ENCODE peak calls at places on chromosomes 12 and 14, in eight cellular contexts. One of them, this sample, is unnamed.

GRCh38 chr14:63204407-63205280 is at the start of gene RHOJ:
- ATAC-seq in A549: peak; percentile 26
- ATAC-seq in heart left ventricle: peak; percentile 17
- ATAC-seq in HCT116: no peak
- ATAC-seq in GM12878: no peak
- ATAC-seq in right lobe of liver: peak; percentile 10
- ATAC-seq in HepG2: peak; percentile 50
- ATAC-seq in IMR-90: peak; percentile 37
- ATAC-seq in this sample: peak; percentile 7

GRCh38 chr12:124294686-124295315 is at the start of gene RFLNA:
- ATAC-seq in A549: peak; percentile 52
- ATAC-seq in heart left ventricle: peak; percentile 29
- ATAC-seq in GM12878: no peak
- ATAC-seq in IMR-90: peak; percentile 85
- ATAC-seq in right lobe of liver: peak; percentile 33
- ATAC-seq in HCT116: peak; percentile 72
- ATAC-seq in HepG2: no peak
- ATAC-seq in this sample: peak; percentile 62

GRCh38 chr14:100076133-100076532 is 10.9 kb downstream of the EVL start:
- ATAC-seq in IMR-90: peak; percentile 35
- ATAC-seq in HepG2: peak; percentile 83
- ATAC-seq in heart left ventricle: peak; percentile 55
- ATAC-seq in right lobe of liver: peak; percentile 57
- ATAC-seq in HCT116: peak; percentile 84
- ATAC-seq in A549: peak; percentile 90
- ATAC-seq in GM12878: peak; percentile 77
- ATAC-seq in this sample: peak; percentile 18

GRCh38 chr14:99077076-99077843 is 194.7 kb downstream of the BCL11B start:
- ATAC-seq in IMR-90: no peak
- ATAC-seq in A549: no peak
- ATAC-seq in right lobe of liver: no peak
- ATAC-seq in heart left ventricle: no peak
- ATAC-seq in HepG2: no peak
- ATAC-seq in GM12878: no peak
- ATAC-seq in HCT116: no peak
- ATAC-seq in this sample: no peak

GRCh38 chr12:96155181-96155580 is 39.0 kb upstream of the ELK3 start:
- ATAC-seq in GM12878: no peak
- ATAC-seq in HepG2: no peak
- ATAC-seq in right lobe of liver: no peak
- ATAC-seq in A549: no peak
- ATAC-seq in HCT116: no peak
- ATAC-seq in IMR-90: no peak
- ATAC-seq in heart left ventricle: no peak
- ATAC-seq in this sample: no peak

GRCh38 chr14:72450473-72451044 is 443.3 kb downstream of the DPF3 start:
- ATAC-seq in HCT116: no peak
- ATAC-seq in A549: no peak
- ATAC-seq in right lobe of liver: peak; percentile 14
- ATAC-seq in HepG2: no peak
- ATAC-seq in heart left ventricle: no peak
- ATAC-seq in IMR-90: peak; percentile 27
- ATAC-seq in GM12878: no peak
- ATAC-seq in this sample: no peak

GRCh38 chr12:109277899-109278762 is 31.0 kb downstream of the FOXN4 start:
- ATAC-seq in HCT116: no peak
- ATAC-seq in GM12878: no peak
- ATAC-seq in IMR-90: peak; percentile 72
- ATAC-seq in A549: peak; percentile 75
- ATAC-seq in right lobe of liver: peak; percentile 83
- ATAC-seq in HepG2: peak; percentile 83
- ATAC-seq in heart left ventricle: peak; percentile 48
- ATAC-seq in this sample: peak; percentile 83

GRCh38 chr12:109447482-109447881 is 29.6 kb downstream of the KCTD10 start:
- ATAC-seq in HepG2: no peak
- ATAC-seq in right lobe of liver: no peak
- ATAC-seq in heart left ventricle: no peak
- ATAC-seq in GM12878: no peak
- ATAC-seq in HCT116: no peak
- ATAC-seq in IMR-90: no peak
- ATAC-seq in A549: no peak
- ATAC-seq in this sample: no peak

GRCh38 chr14:100676089-100676685 is 50.5 kb upstream of the DLK1 start:
- ATAC-seq in right lobe of liver: no peak
- ATAC-seq in A549: no peak
- ATAC-seq in GM12878: no peak
- ATAC-seq in HepG2: no peak
- ATAC-seq in heart left ventricle: no peak
- ATAC-seq in IMR-90: no peak
- ATAC-seq in HCT116: no peak
- ATAC-seq in this sample: no peak

DNA sequence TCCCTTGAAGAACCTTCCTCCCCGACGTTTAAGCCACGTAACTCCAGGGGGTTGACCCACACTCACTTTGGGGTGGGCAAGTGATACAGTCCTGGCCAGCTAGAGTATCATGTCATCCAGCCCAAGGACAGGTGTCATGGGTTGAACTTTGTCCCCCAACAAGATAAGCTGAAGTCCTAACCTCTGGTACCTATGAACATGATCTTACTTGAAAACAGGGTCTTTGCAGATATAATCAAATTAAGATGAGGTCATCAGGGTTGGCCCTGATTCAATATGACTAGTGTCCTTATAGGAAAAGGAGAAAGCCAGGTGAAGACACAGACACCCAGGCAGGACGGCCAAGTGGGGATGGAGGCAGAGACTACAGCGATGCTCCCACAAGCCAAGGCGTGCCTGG is 68.5 kb downstream of the ITPK1 start:
- ATAC-seq in HepG2: no peak
- ATAC-seq in IMR-90: no peak
- ATAC-seq in heart left ventricle: no peak
- ATAC-seq in A549: no peak
- ATAC-seq in GM12878: no peak
- ATAC-seq in HCT116: no peak
- ATAC-seq in right lobe of liver: no peak
- ATAC-seq in this sample: no peak
- H3K4me1 ChIP-seq in HepG2: peaks cover 76% of the 10 kb centered on the region
- H3K4me1 ChIP-seq in IMR-90: peaks cover 15% of the 10 kb centered on the region
- H3K4me1 ChIP-seq in heart left ventricle: peaks cover 77% of the 10 kb centered on the region
- H3K4me1 ChIP-seq in A549: peaks cover 77% of the 10 kb centered on the region
- H3K4me1 ChIP-seq in GM12878: peaks cover 27% of the 10 kb centered on the region
- H3K4me1 ChIP-seq in HCT116: peaks cover 56% of the 10 kb centered on the region
- H3K4me1 ChIP-seq in right lobe of liver: peaks cover 25% of the 10 kb centered on the region
- H3K4me1 ChIP-seq in this sample: peaks cover 9% of the 10 kb centered on the region

DNA sequence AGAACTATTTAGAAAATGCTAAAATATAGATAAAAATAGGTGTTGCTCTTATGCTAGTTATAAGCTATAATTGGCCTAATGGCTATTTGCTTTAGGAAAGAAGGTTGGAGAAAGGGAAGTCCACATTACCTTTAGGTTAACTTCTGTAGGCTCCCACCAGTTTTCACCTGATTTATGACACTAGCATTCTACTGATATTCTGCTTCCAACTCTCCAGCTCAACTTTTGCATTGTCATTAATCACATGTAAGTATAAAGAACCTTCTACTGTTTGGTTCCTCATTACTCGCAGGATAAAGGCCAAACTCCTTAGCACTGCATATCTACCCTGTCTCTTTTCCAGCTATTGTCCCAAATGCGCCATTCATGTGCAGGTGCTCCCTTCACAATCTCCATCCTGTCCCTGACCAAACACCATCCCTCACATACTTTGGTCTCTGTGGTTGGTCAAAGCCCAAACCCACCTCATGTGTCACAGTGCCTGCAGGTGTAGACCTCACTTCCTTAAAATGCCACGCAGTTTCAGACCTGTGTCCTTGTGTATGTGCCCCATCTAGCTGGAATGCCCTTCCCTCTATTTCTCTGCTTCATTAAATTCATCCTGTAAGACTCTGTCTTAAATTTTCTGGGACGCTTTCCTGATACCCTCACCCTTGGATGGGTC is 3.3 kb downstream of the DDHD1 start:
- ATAC-seq in IMR-90: no peak
- ATAC-seq in heart left ventricle: no peak
- ATAC-seq in GM12878: no peak
- ATAC-seq in HCT116: no peak
- ATAC-seq in HepG2: no peak
- ATAC-seq in A549: no peak
- ATAC-seq in right lobe of liver: no peak
- ATAC-seq in this sample: no peak
- TF ChIP-seq POLR2A in IMR-90: no peak
- TF ChIP-seq POLR2A in heart left ventricle: no peak
- TF ChIP-seq POLR2A in GM12878: no peak
- TF ChIP-seq POLR2A in HCT116: no peak
- TF ChIP-seq POLR2A in HepG2: no peak
- TF ChIP-seq POLR2A in A549: no peak
- TF ChIP-seq POLR2A in right lobe of liver: no peak
- TF ChIP-seq POLR2A in this sample: no peak

DNA sequence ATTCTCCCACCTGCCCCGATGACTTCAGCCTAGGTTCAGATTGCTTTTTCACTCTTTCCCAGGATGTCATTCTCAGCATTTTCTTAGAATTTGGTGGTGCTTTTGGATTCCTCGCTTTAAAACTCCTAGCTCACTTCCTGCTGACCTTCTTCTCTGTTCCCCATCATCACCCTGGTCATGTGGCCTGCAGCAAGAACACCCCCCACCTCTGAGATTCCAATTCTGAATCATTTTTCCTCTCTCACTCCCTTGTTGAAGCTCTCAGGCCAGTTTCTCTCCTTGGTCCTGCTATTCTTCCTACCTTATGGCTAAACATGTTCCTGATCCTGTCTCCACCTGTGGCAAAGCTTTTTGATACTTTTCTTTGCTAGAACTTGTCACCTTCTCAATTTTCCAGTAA is 233.5 kb downstream of the MON2 start:
- ATAC-seq in GM12878: no peak
- ATAC-seq in heart left ventricle: no peak
- ATAC-seq in IMR-90: no peak
- ATAC-seq in HCT116: no peak
- ATAC-seq in HepG2: no peak
- ATAC-seq in right lobe of liver: no peak
- ATAC-seq in A549: no peak
- ATAC-seq in this sample: no peak
- H3K4me1 ChIP-seq in GM12878: no peaks in the 10 kb centered on the region
- H3K4me1 ChIP-seq in heart left ventricle: peaks cover 56% of the 10 kb centered on the region
- H3K4me1 ChIP-seq in IMR-90: peaks cover 26% of the 10 kb centered on the region
- H3K4me1 ChIP-seq in HCT116: peaks cover 10% of the 10 kb centered on the region
- H3K4me1 ChIP-seq in HepG2: peaks cover 12% of the 10 kb centered on the region
- H3K4me1 ChIP-seq in right lobe of liver: no peaks in the 10 kb centered on the region
- H3K4me1 ChIP-seq in A549: peaks cover 49% of the 10 kb centered on the region
- H3K4me1 ChIP-seq in this sample: peaks cover 7% of the 10 kb centered on the region

GRCh38 chr12:98593351-98594049 is at the start of gene SLC25A3:
- ATAC-seq in HCT116: peak; percentile 96
- ATAC-seq in right lobe of liver: peak; percentile 97
- ATAC-seq in heart left ventricle: peak; percentile 99
- ATAC-seq in HepG2: peak; percentile 98
- ATAC-seq in A549: peak; percentile 99
- ATAC-seq in GM12878: peak; percentile 98
- ATAC-seq in IMR-90: peak; percentile 96
- ATAC-seq in this sample: peak; percentile 99
- TF ChIP-seq POLR2A in HCT116: peak; percentile 97
- TF ChIP-seq POLR2A in right lobe of liver: peak; percentile 97
- TF ChIP-seq POLR2A in heart left ventricle: peak; percentile 99
- TF ChIP-seq POLR2A in HepG2: peak; percentile 100
- TF ChIP-seq POLR2A in A549: peak; percentile 99
- TF ChIP-seq POLR2A in GM12878: peak; percentile 99
- TF ChIP-seq POLR2A in IMR-90: peak; percentile 99
- TF ChIP-seq POLR2A in this sample: peak; percentile 97

GRCh38 chr14:38496092-38496491 is 240.2 kb upstream of the CLEC14A start:
- ATAC-seq in heart left ventricle: no peak
- ATAC-seq in right lobe of liver: no peak
- ATAC-seq in IMR-90: no peak
- ATAC-seq in A549: no peak
- ATAC-seq in HCT116: no peak
- ATAC-seq in GM12878: no peak
- ATAC-seq in HepG2: no peak
- ATAC-seq in this sample: no peak
- H3K4me1 ChIP-seq in heart left ventricle: no peaks in the 10 kb centered on the region
- H3K4me1 ChIP-seq in right lobe of liver: no peaks in the 10 kb centered on the region
- H3K4me1 ChIP-seq in IMR-90: no peaks in the 10 kb centered on the region
- H3K4me1 ChIP-seq in A549: no peaks in the 10 kb centered on the region
- H3K4me1 ChIP-seq in HCT116: no peaks in the 10 kb centered on the region
- H3K4me1 ChIP-seq in GM12878: no peaks in the 10 kb centered on the region
- H3K4me1 ChIP-seq in HepG2: no peaks in the 10 kb centered on the region
- H3K4me1 ChIP-seq in this sample: no peaks in the 10 kb centered on the region

DNA sequence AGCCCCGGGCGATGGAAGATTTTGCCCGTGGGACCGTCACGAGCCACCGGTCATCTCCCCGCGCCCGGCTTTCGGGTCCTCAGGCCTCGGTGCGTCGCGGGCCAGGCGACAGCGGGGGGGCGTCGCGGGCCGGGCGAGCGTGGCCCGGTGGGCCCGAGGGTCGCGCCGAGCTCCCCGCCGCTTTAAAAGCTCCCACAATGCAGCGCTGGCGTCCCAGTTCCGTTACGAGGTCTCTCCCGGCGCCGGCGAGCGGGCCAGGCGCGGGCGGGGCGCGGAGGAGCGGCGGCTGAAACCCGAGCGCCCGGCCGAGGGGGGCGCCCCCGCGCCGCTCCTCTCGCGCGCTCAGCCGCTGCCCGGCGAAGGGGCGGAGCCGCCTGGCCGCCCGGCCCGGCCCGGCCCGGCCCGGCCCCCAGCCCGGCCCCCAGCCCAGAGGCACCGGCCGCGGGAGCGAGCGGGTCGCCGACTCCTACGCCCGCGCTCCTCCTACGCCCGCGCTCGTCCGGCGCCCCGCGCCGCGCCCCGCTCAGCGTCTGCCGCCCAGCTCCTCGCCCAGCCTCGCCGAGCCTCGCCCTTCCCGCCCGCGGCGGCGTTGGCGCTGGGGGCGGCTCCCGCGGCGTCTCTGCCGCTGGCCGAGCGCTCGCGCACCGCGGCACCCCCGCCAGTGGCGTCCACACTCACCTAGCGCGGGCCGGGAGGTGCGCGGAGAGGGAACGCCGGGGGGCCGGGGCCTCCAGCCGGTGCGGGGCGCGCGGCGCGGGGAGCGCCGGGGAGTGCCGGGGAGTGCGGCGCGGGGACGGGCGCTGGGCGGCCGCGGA is at the start of gene RASSF8:
- ATAC-seq in IMR-90: peak; percentile 94
- ATAC-seq in HepG2: peak; percentile 93
- ATAC-seq in A549: peak; percentile 88
- ATAC-seq in right lobe of liver: peak; percentile 88
- ATAC-seq in HCT116: peak; percentile 93
- ATAC-seq in heart left ventricle: peak; percentile 83
- ATAC-seq in GM12878: peak; percentile 91
- ATAC-seq in this sample: peak; percentile 93
- TF ChIP-seq POLR2A in IMR-90: peak; percentile 65
- TF ChIP-seq POLR2A in HepG2: no peak
- TF ChIP-seq POLR2A in A549: peak; percentile 22
- TF ChIP-seq POLR2A in right lobe of liver: peak; percentile 72
- TF ChIP-seq POLR2A in HCT116: no peak
- TF ChIP-seq POLR2A in heart left ventricle: peak; percentile 50
- TF ChIP-seq POLR2A in GM12878: no peak
- TF ChIP-seq POLR2A in this sample: peak; percentile 93

GRCh38 chr14:33940561-33941011 is 10.3 kb downstream of the EGLN3 start:
- ATAC-seq in GM12878: no peak
- ATAC-seq in A549: no peak
- ATAC-seq in HCT116: no peak
- ATAC-seq in IMR-90: no peak
- ATAC-seq in right lobe of liver: no peak
- ATAC-seq in heart left ventricle: peak; percentile 25
- ATAC-seq in HepG2: no peak
- ATAC-seq in this sample: no peak
- H3K4me1 ChIP-seq in GM12878: no peaks in the 10 kb centered on the region
- H3K4me1 ChIP-seq in A549: peaks cover 24% of the 10 kb centered on the region
- H3K4me1 ChIP-seq in HCT116: peaks cover 12% of the 10 kb centered on the region
- H3K4me1 ChIP-seq in IMR-90: peaks cover 2% of the 10 kb centered on the region
- H3K4me1 ChIP-seq in right lobe of liver: no peaks in the 10 kb centered on the region
- H3K4me1 ChIP-seq in heart left ventricle: peaks cover 84% of the 10 kb centered on the region
- H3K4me1 ChIP-seq in HepG2: peaks cover 30% of the 10 kb centered on the region
- H3K4me1 ChIP-seq in this sample: peaks cover 17% of the 10 kb centered on the region

GRCh38 chr14:90256354-90257131 is at the start of gene PSMC1:
- ATAC-seq in GM12878: peak; percentile 99
- ATAC-seq in HCT116: peak; percentile 96
- ATAC-seq in HepG2: peak; percentile 98
- ATAC-seq in A549: peak; percentile 98
- ATAC-seq in right lobe of liver: peak; percentile 100
- ATAC-seq in heart left ventricle: peak; percentile 99
- ATAC-seq in IMR-90: peak; percentile 98
- ATAC-seq in this sample: peak; percentile 98
- TF ChIP-seq POLR2A in GM12878: peak; percentile 92
- TF ChIP-seq POLR2A in HCT116: peak; percentile 55
- TF ChIP-seq POLR2A in HepG2: peak; percentile 75
- TF ChIP-seq POLR2A in A549: peak; percentile 69
- TF ChIP-seq POLR2A in right lobe of liver: peak; percentile 55
- TF ChIP-seq POLR2A in heart left ventricle: peak; percentile 47
- TF ChIP-seq POLR2A in IMR-90: peak; percentile 94
- TF ChIP-seq POLR2A in this sample: peak; percentile 44

This sample was measured in gastroesophageal sphincter.